ENCODE peak calls at places on chromosomes 6 and 20, in four cellular contexts. One of them, this sample, is unnamed.

GRCh38 chr6:169162968-169163903 is 90.4 kb downstream of the THBS2 start:
- DNase-seq in transverse colon: no peak
- DNase-seq in fibroblast of lung: peak
- DNase-seq in GM06990: no peak
- DNase-seq in this sample: no peak

GRCh38 chr6:15521516-15521915 is 141.3 kb downstream of the DTNBP1 start:
- DNase-seq in transverse colon: no peak
- DNase-seq in fibroblast of lung: no peak
- DNase-seq in GM06990: no peak
- DNase-seq in this sample: no peak

GRCh38 chr20:35120012-35120701 is 27.0 kb downstream of the EDEM2 start:
- DNase-seq in transverse colon: no peak
- DNase-seq in fibroblast of lung: peak
- DNase-seq in GM06990: no peak
- DNase-seq in this sample: no peak

GRCh38 chr6:158328446-158328845 is 16.2 kb downstream of the TULP4 start:
- DNase-seq in transverse colon: peak
- DNase-seq in fibroblast of lung: no peak
- DNase-seq in GM06990: no peak
- DNase-seq in this sample: no peak

GRCh38 chr6:17002123-17002522 is 99.7 kb upstream of the STMND1 start:
- DNase-seq in transverse colon: no peak
- DNase-seq in fibroblast of lung: no peak
- DNase-seq in GM06990: no peak
- DNase-seq in this sample: no peak

GRCh38 chr6:134882426-134883038 is 67.4 kb downstream of the ALDH8A1 start:
- DNase-seq in transverse colon: peak
- DNase-seq in fibroblast of lung: peak
- DNase-seq in GM06990: no peak
- DNase-seq in this sample: peak

GRCh38 chr20:32457476-32457986 is 99.4 kb downstream of the ASXL1 start:
- DNase-seq in transverse colon: no peak
- DNase-seq in fibroblast of lung: peak
- DNase-seq in GM06990: no peak
- DNase-seq in this sample: peak

GRCh38 chr6:10420546-10421507 is 6.0 kb upstream of the TFAP2A start:
- DNase-seq in transverse colon: no peak
- DNase-seq in fibroblast of lung: no peak
- DNase-seq in GM06990: no peak
- DNase-seq in this sample: no peak

GRCh38 chr6:145025488-145025887 is 709.8 kb downstream of the EPM2A start:
- DNase-seq in transverse colon: no peak
- DNase-seq in fibroblast of lung: no peak
- DNase-seq in GM06990: no peak
- DNase-seq in this sample: no peak

GRCh38 chr6:163646133-163646532 is 231.6 kb downstream of the QKI start:
- DNase-seq in transverse colon: no peak
- DNase-seq in fibroblast of lung: no peak
- DNase-seq in GM06990: no peak
- DNase-seq in this sample: no peak

GRCh38 chr20:43824699-43825402 is 89.8 kb upstream of the TOX2 start:
- DNase-seq in transverse colon: no peak
- DNase-seq in fibroblast of lung: peak
- DNase-seq in GM06990: no peak
- DNase-seq in this sample: no peak

GRCh38 chr6:97465877-97466710 is 183.1 kb upstream of the MMS22L start:
- DNase-seq in transverse colon: no peak
- DNase-seq in fibroblast of lung: no peak
- DNase-seq in GM06990: no peak
- DNase-seq in this sample: no peak

GRCh38 chr6:37732688-37733087 is 35.0 kb upstream of the MDGA1 start:
- DNase-seq in transverse colon: no peak
- DNase-seq in fibroblast of lung: no peak
- DNase-seq in GM06990: no peak
- DNase-seq in this sample: no peak

GRCh38 chr20:8260837-8261241 is 128.8 kb downstream of the PLCB1 start:
- DNase-seq in transverse colon: no peak
- DNase-seq in fibroblast of lung: no peak
- DNase-seq in GM06990: no peak
- DNase-seq in this sample: no peak

DNA sequence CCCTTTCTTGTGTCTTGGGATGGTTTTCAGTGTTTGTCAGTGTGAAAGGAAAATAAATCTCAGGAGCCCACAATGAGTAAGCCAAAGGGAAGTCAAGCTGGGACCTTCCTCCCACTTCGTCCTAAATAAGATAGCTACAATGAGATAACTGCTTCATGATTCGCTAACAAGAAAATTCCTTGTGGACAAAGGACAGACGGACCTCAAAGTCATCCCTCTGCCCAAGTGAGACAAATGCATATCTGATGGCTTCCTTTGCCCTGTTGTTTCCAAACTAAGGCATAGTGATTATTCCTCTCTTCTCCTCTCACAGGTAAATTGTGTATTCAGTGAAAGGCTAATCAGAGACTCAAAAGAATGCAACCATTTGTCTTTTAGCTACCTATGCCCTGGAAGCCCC is 26.1 kb upstream of the ADTRP start:
- DNase-seq in transverse colon: no peak
- DNase-seq in fibroblast of lung: no peak
- DNase-seq in GM06990: no peak
- DNase-seq in this sample: no peak
- H3K4me3 ChIP-seq in transverse colon: no peak
- H3K4me3 ChIP-seq in fibroblast of lung: no peak
- H3K4me3 ChIP-seq in GM06990: no peak
- H3K4me3 ChIP-seq in this sample: no peak

DNA sequence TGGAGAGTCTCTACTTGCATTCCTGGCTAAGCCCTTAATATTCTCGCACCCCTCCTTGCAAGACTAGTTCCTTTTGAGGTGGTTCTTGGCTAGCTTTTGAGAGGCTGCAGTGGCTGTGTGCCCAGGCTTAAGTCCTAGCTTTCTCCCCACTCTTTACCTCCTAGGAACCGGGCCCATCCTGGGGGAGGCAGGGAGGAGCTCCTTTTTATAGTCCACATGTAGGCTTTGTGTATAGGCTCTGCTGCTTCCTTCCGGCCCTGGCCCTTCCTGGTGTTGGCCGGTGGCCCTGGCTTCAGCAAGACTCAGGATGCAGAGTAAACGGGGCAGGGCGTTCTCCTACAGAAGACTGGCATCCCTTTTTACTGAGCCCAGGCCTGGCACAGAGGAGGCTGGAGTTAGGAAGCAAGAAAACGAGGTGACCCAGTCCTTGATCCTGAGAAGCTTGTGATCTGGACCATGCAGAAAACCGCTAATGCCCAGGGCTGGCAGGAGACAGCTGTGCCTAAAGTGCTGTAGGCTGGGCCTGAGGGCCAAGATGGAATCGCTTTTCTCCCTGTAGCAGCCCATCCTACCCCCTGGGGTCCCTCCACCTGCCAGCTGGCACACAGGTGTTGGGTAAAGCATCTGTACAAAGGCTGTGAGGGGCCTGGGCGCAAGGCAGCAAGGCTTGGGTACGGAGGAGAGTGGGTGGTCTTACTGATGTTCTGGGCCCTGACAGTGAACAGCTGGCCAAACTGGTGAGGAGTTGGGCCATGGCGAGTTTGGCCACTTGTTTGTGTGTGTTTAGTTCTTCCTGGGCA is 8.7 kb downstream of the PLCG1 start:
- DNase-seq in transverse colon: no peak
- DNase-seq in fibroblast of lung: no peak
- DNase-seq in GM06990: no peak
- DNase-seq in this sample: no peak
- H3K4me3 ChIP-seq in transverse colon: no peak
- H3K4me3 ChIP-seq in fibroblast of lung: no peak
- H3K4me3 ChIP-seq in GM06990: no peak
- H3K4me3 ChIP-seq in this sample: no peak

GRCh38 chr20:23636182-23636907 is 1.4 kb downstream of the CST3 start:
- DNase-seq in transverse colon: no peak
- DNase-seq in fibroblast of lung: no peak
- DNase-seq in GM06990: no peak
- DNase-seq in this sample: no peak
- H3K4me3 ChIP-seq in transverse colon: peak
- H3K4me3 ChIP-seq in fibroblast of lung: peak
- H3K4me3 ChIP-seq in GM06990: no peak
- H3K4me3 ChIP-seq in this sample: peak

GRCh38 chr6:133187114-133187513 is 54.0 kb upstream of the EYA4 start:
- DNase-seq in transverse colon: no peak
- DNase-seq in fibroblast of lung: no peak
- DNase-seq in GM06990: no peak
- DNase-seq in this sample: no peak
- H3K4me3 ChIP-seq in transverse colon: no peak
- H3K4me3 ChIP-seq in fibroblast of lung: no peak
- H3K4me3 ChIP-seq in GM06990: no peak
- H3K4me3 ChIP-seq in this sample: no peak

This sample was measured in uterus.